ENCODE peak calls at places on chromosomes 12 and 14, in five cellular contexts. H is HepG2, A is HT-29, O is small intestine, Q is nephron progenitor cell. R is an unnamed sample.

GRCh38 chr12:2957816-2958431 is 1.3 kb upstream of the TEAD4 start:
- DNase-seq in H (no peak), A (no peak), O (no peak), Q (no peak), R (peak; percentile 18)

GRCh38 chr12:112370156-112370555 is 12.1 kb downstream of the HECTD4 start:
- DNase-seq in H (no peak), A (no peak), O (no peak), Q (no peak), R (no peak)

GRCh38 chr12:124829008-124829707 is 34.5 kb downstream of the SCARB1 start:
- DNase-seq in H (peak; percentile 93), A (peak; percentile 48), O (peak; percentile 70), Q (no peak), R (peak; percentile 64)

GRCh38 chr12:105992849-105993740 is 145.7 kb downstream of the NUAK1 start:
- DNase-seq in H (no peak), A (no peak), O (no peak), Q (no peak), R (no peak)

GRCh38 chr14:70073924-70074566 is 114.7 kb downstream of the SLC8A3 start:
- DNase-seq in H (peak; percentile 87), A (peak; percentile 75), O (peak; percentile 69), Q (peak; percentile 78), R (peak; percentile 70)

GRCh38 chr12:5840900-5841299 is 104.2 kb downstream of the ANO2 start:
- DNase-seq in H (no peak), A (no peak), O (no peak), Q (no peak), R (no peak)

GRCh38 chr12:109139360-109139759 is 23.0 kb downstream of the ACACB start:
- DNase-seq in H (no peak), A (no peak), O (no peak), Q (no peak), R (no peak)

GRCh38 chr12:109793411-109793810 is 39.8 kb downstream of the TRPV4 start:
- DNase-seq in H (no peak), A (no peak), O (no peak), Q (no peak), R (no peak)

GRCh38 chr14:93078830-93079229 is 36.9 kb downstream of the ITPK1 start:
- DNase-seq in H (no peak), A (no peak), O (no peak), Q (no peak), R (no peak)

GRCh38 chr12:124617615-124618014 is 50.2 kb upstream of the NCOR2 start:
- DNase-seq in H (no peak), A (peak; percentile 65), O (no peak), Q (no peak), R (no peak)

GRCh38 chr12:23893611-23894010 is 55.9 kb downstream of the SOX5 start:
- DNase-seq in H (no peak), A (no peak), O (no peak), Q (no peak), R (no peak)

GRCh38 chr12:117142094-117142493 is 42.9 kb upstream of the TESC start:
- DNase-seq in H (no peak), A (no peak), O (no peak), Q (no peak), R (no peak)

GRCh38 chr12:112855375-112855774 is 51.4 kb upstream of the OAS1 start:
- DNase-seq in H (peak; percentile 15), A (peak; percentile 31), O (peak; percentile 4), Q (no peak), R (peak; percentile 19)

GRCh38 chr12:130714091-130714590 is 2.0 kb downstream of the RIMBP2 start:
- DNase-seq in H (no peak), A (no peak), O (no peak), Q (no peak), R (no peak)

GRCh38 chr12:39541471-39541870 is 78.1 kb downstream of the ABCD2 start:
- DNase-seq in H (no peak), A (no peak), O (no peak), Q (no peak), R (no peak)